ENCODE peak calls at places on chromosomes 1 and 21, in six cellular contexts. P is dorsolateral prefrontal cortex; A is tibial nerve; I is AG08396; D is stimulated activated CD4-positive, alpha-beta T cell treated with anti-CD3 and anti-CD28 coated beads, TNF-alpha, amount 100 ng/mL, for 24 hours; R is AG04450. E is an unnamed sample.

GRCh38 chr1:62321438-62321837 is 2.2 kb upstream of the KANK4 start:
- DNase-seq in P (no peak), A (no peak), I (peak), D (no peak), R (no peak), E (no peak)

GRCh38 chr1:215992620-215993019 is 425.5 kb downstream of the KCTD3 start:
- DNase-seq in P (no peak), A (no peak), I (no peak), D (no peak), R (no peak), E (no peak)

GRCh38 chr1:194477908-194478307 is 1291.5 kb upstream of the B3GALT2 start:
- DNase-seq in P (no peak), A (no peak), I (no peak), D (no peak), R (no peak), E (no peak)

GRCh38 chr1:106055900-106056299 is 1000.6 kb upstream of the PRMT6 start:
- DNase-seq in P (no peak), A (no peak), I (no peak), D (no peak), R (no peak), E (no peak)

GRCh38 chr1:57111210-57111609 is 145.4 kb upstream of the C8B start:
- DNase-seq in P (no peak), A (no peak), I (no peak), D (no peak), R (no peak), E (no peak)

GRCh38 chr21:39518055-39518844 is 66.5 kb downstream of the SH3BGR start:
- DNase-seq in P (no peak), A (no peak), I (peak), D (peak), R (peak), E (no peak)

GRCh38 chr1:51442198-51442597 is 76.9 kb downstream of the EPS15 start:
- DNase-seq in P (no peak), A (no peak), I (no peak), D (no peak), R (no peak), E (no peak)

GRCh38 chr1:111730282-111730681 is 8.9 kb downstream of the INKA2 start:
- DNase-seq in P (no peak), A (no peak), I (no peak), D (no peak), R (no peak), E (no peak)

GRCh38 chr21:42633858-42634257 is 19.6 kb upstream of the PDE9A start:
- DNase-seq in P (no peak), A (no peak), I (no peak), D (no peak), R (no peak), E (no peak)

GRCh38 chr1:26597629-26598039 is 68.1 kb downstream of the RPS6KA1 start:
- DNase-seq in P (no peak), A (no peak), I (peak), D (no peak), R (no peak), E (no peak)

GRCh38 chr21:21007606-21008005 is 9.4 kb downstream of the NCAM2 start:
- DNase-seq in P (no peak), A (no peak), I (no peak), D (no peak), R (no peak), E (no peak)

GRCh38 chr1:113124366-113124765 is 51.4 kb downstream of the LRIG2 start:
- DNase-seq in P (no peak), A (no peak), I (no peak), D (no peak), R (no peak), E (no peak)

GRCh38 chr1:116748272-116748671 is 6.0 kb upstream of the CD2 start:
- DNase-seq in P (no peak), A (no peak), I (no peak), D (no peak), R (no peak), E (no peak)

GRCh38 chr1:71350805-71351204 is 270.0 kb upstream of the ZRANB2 start:
- DNase-seq in P (no peak), A (no peak), I (no peak), D (no peak), R (no peak), E (no peak)

GRCh38 chr1:41765109-41765655 is 153.5 kb downstream of the HIVEP3 start:
- DNase-seq in P (no peak), A (no peak), I (no peak), D (no peak), R (no peak), E (no peak)

GRCh38 chr1:7470904-7471638 is 300.0 kb upstream of the VAMP3 start:
- DNase-seq in P (no peak), A (peak), I (peak), D (peak), R (peak), E (no peak)

GRCh38 chr1:41282679-41283317 is 40.7 kb upstream of the SCMH1 start:
- DNase-seq in P (no peak), A (no peak), I (peak), D (peak), R (no peak), E (no peak)

GRCh38 chr1:85151446-85151845 is 49.4 kb downstream of the SYDE2 start:
- DNase-seq in P (no peak), A (no peak), I (no peak), D (no peak), R (no peak), E (no peak)

GRCh38 chr21:37402251-37402867 is 35.8 kb downstream of the DYRK1A start:
- DNase-seq in P (no peak), A (no peak), I (no peak), D (no peak), R (no peak), E (no peak)